ENCODE peak calls at places on chromosomes 16 and 17, in ten cellular contexts. L, S, H, N, M, D, Z, G, A and X are unnamed samples.

GRCh38 chr16:86806181-86806837 is 228.0 kb downstream of the FOXL1 start:
- DNase-seq in L (no peak), S (no peak), H (no peak), N (no peak), M (no peak), D (no peak), Z (no peak), G (no peak), A (no peak), X (no peak)

GRCh38 chr16:46732561-46732960 is 15.6 kb downstream of the MYLK3 start:
- DNase-seq in L (no peak), S (no peak), H (no peak), N (no peak), M (no peak), D (no peak), Z (no peak), G (no peak), A (no peak), X (no peak)

GRCh38 chr17:352421-353212 is at the start of gene RPH3AL:
- DNase-seq in L (peak), S (peak), H (no peak), N (no peak), M (peak), D (no peak), Z (no peak), G (peak), A (peak), X (no peak)

GRCh38 chr17:38349097-38349904 is 2.3 kb upstream of the SOCS7 start:
- DNase-seq in L (peak), S (peak), H (peak), N (peak), M (peak), D (peak), Z (peak), G (peak), A (peak), X (peak)

GRCh38 chr16:76932541-76933211 is 258.3 kb upstream of the MON1B start:
- DNase-seq in L (no peak), S (no peak), H (no peak), N (peak), M (no peak), D (no peak), Z (no peak), G (no peak), A (peak), X (no peak)

GRCh38 chr17:64149196-64149595 is 19.3 kb upstream of the ERN1 start:
- DNase-seq in L (no peak), S (no peak), H (no peak), N (no peak), M (no peak), D (no peak), Z (no peak), G (no peak), A (no peak), X (no peak)

GRCh38 chr17:39177256-39177655 is 11.3 kb upstream of the ARL5C start:
- DNase-seq in L (no peak), S (no peak), H (no peak), N (peak), M (no peak), D (peak), Z (no peak), G (peak), A (no peak), X (no peak)

GRCh38 chr17:35212668-35213067 is 18.5 kb upstream of the SLC35G3 start:
- DNase-seq in L (no peak), S (no peak), H (no peak), N (peak), M (no peak), D (no peak), Z (no peak), G (no peak), A (no peak), X (no peak)

GRCh38 chr17:74442670-74443515 is 11.0 kb downstream of the GPRC5C start:
- DNase-seq in L (no peak), S (peak), H (peak), N (no peak), M (peak), D (peak), Z (peak), G (peak), A (no peak), X (no peak)

GRCh38 chr16:12504312-12504711 is 299.4 kb downstream of the CPPED1 start:
- DNase-seq in L (no peak), S (no peak), H (no peak), N (no peak), M (no peak), D (no peak), Z (no peak), G (no peak), A (no peak), X (no peak)

GRCh38 chr17:16068323-16068722 is 68.7 kb downstream of the TTC19 start:
- DNase-seq in L (peak), S (no peak), H (no peak), N (no peak), M (no peak), D (no peak), Z (no peak), G (no peak), A (no peak), X (no peak)

GRCh38 chr17:74746922-74747321 is 1.5 kb upstream of the NHERF1 start:
- DNase-seq in L (peak), S (no peak), H (no peak), N (no peak), M (no peak), D (no peak), Z (no peak), G (peak), A (no peak), X (no peak)

GRCh38 chr16:16113076-16113475 is 110.2 kb downstream of the ABCC6 start:
- DNase-seq in L (no peak), S (no peak), H (no peak), N (no peak), M (no peak), D (no peak), Z (no peak), G (no peak), A (no peak), X (no peak)

GRCh38 chr16:84995666-84996065 is 15.7 kb downstream of the ZDHHC7 start:
- DNase-seq in L (no peak), S (no peak), H (no peak), N (no peak), M (peak), D (no peak), Z (no peak), G (no peak), A (no peak), X (no peak)

GRCh38 chr16:26735521-26735920 is 331.2 kb upstream of the C16orf82 start:
- DNase-seq in L (no peak), S (no peak), H (no peak), N (no peak), M (no peak), D (no peak), Z (no peak), G (no peak), A (no peak), X (no peak)

GRCh38 chr16:16004314-16004749 is 54.9 kb downstream of the ABCC1 start:
- DNase-seq in L (peak), S (no peak), H (no peak), N (peak), M (no peak), D (no peak), Z (no peak), G (no peak), A (peak), X (no peak)

GRCh38 chr16:56626685-56627084 is 1.1 kb downstream of the MT1E start:
- DNase-seq in L (no peak), S (no peak), H (no peak), N (no peak), M (no peak), D (no peak), Z (no peak), G (no peak), A (no peak), X (no peak)

GRCh38 chr17:77324227-77324626 is 183.5 kb downstream of the SEC14L1 start:
- DNase-seq in L (no peak), S (no peak), H (no peak), N (no peak), M (no peak), D (peak), Z (peak), G (no peak), A (no peak), X (no peak)

GRCh38 chr16:606656-607307 is 16.9 kb downstream of the RAB40C start:
- DNase-seq in L (no peak), S (no peak), H (no peak), N (no peak), M (no peak), D (no peak), Z (no peak), G (no peak), A (no peak), X (no peak)

GRCh38 chr16:27179500-27180072 is 23.7 kb upstream of the KDM8 start:
- DNase-seq in L (peak), S (peak), H (peak), N (peak), M (peak), D (peak), Z (peak), G (peak), A (peak), X (peak)

GRCh38 chr16:85221081-85221809 is 109.0 kb upstream of the CIBAR2 start:
- DNase-seq in L (no peak), S (peak), H (no peak), N (no peak), M (no peak), D (no peak), Z (no peak), G (no peak), A (no peak), X (peak)

DNA sequence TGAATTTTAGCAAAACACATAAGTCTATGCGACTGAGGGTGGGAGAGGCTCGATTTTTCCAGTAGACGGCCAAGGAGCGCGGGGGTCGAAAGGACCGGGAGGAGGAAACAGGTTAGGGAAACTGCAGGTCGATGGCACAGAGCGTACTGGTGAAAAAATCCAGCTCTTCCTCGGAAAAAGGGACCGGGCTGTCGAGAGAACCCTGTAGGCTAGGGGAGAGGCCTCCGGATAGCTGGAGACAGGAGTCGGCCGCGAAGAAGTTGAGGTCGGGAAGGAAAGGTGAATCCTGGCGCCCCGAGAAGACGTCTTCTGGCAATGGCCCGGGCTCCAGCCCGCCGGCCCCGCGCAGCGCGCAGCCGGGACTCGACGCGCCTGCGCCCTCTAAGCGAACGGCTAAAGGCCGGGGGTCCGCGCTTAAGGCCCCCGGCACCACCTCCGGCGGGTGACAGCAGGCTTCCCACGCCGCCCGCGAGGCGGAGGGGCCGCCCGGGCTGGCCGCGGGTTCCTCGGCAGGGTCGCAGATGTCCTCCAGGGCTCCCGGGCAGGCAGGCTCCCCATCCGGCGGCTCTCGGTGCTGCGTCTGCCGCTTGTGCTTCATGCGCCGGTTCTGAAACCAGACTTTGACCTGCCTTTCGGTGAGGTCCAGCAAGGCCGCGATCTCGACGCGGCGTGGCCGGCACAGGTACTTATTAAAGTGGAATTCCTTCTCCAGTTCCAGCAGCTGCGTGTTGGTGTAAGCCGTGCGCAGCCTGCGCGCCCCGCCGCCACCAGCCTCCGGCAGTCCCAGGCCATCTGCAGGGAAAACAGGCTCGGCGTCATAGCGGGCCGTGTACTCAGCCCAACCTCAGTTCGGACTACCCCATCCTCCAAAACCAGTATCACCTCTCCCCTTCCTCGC is 1.7 kb downstream of the HOXB2 start:
- DNase-seq in L (peak), S (peak), H (no peak), N (peak), M (peak), D (peak), Z (peak), G (peak), A (no peak), X (no peak)
- TF ChIP-seq CTCF in L (peak), S (peak), H (no peak), N (no peak), M (peak), D (no peak), Z (no peak), G (peak), A (no peak), X (no peak)

GRCh38 chr17:4605826-4606225 is 21.5 kb downstream of the SMTNL2 start:
- DNase-seq in L (peak), S (no peak), H (no peak), N (no peak), M (peak), D (no peak), Z (no peak), G (no peak), A (no peak), X (no peak)
- TF ChIP-seq CTCF in L (peak), S (no peak), H (no peak), N (no peak), M (no peak), D (no peak), Z (no peak), G (no peak), A (no peak), X (no peak)

DNA sequence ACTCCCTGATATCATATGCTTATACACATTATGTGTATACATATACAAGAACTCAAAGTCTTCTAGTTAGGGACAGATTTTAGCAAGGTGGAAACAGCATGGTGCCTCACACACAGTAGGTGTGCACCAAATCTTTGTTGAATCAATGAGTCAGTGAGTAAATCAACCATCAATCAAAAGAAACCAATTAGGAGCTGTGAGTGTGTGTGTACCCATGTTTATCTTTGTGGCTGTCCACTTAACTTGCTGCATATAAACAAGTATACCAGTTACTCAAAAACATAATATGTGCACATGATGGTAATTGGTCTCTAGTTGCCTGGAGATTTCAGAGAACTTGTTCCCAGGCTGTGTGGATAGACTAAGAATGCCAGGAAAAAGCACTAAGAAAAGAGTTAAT is 272.2 kb upstream of the CCL2 start:
- DNase-seq in L (no peak), S (no peak), H (no peak), N (no peak), M (no peak), D (no peak), Z (no peak), G (no peak), A (no peak), X (no peak)
- TF ChIP-seq CTCF in L (no peak), S (no peak), H (no peak), N (no peak), M (no peak), D (no peak), Z (no peak), G (no peak), A (no peak), X (no peak)

DNA sequence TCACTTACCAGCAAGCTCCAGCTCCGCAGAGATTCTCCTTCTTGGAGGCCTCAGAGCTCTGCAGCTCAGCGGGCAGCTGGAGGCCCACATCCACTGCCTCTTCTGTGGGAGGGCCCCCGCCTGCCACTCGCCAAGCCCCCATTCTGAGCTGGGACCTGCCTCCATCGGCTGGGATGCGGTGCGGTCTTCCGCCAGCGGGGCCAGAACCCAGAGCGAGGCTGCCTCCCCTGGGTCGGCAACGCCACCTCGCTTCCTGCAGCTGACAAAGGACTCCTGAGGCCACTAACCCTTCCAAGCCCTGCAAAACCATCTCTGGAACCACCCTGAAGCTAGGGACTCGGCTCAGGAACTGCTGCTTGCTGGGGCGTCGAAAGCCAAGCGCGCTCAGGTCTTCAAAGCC is 174.2 kb downstream of the ENGASE start:
- DNase-seq in L (no peak), S (no peak), H (no peak), N (no peak), M (no peak), D (no peak), Z (no peak), G (no peak), A (no peak), X (no peak)
- TF ChIP-seq CTCF in L (no peak), S (no peak), H (no peak), N (no peak), M (no peak), D (no peak), Z (no peak), G (no peak), A (no peak), X (no peak)

GRCh38 chr17:80981062-80981902 is 10.4 kb upstream of the CHMP6 start:
- DNase-seq in L (no peak), S (peak), H (no peak), N (no peak), M (peak), D (peak), Z (peak), G (peak), A (no peak), X (peak)
- TF ChIP-seq CTCF in L (peak), S (peak), H (peak), N (no peak), M (peak), D (peak), Z (peak), G (peak), A (peak), X (peak)

DNA sequence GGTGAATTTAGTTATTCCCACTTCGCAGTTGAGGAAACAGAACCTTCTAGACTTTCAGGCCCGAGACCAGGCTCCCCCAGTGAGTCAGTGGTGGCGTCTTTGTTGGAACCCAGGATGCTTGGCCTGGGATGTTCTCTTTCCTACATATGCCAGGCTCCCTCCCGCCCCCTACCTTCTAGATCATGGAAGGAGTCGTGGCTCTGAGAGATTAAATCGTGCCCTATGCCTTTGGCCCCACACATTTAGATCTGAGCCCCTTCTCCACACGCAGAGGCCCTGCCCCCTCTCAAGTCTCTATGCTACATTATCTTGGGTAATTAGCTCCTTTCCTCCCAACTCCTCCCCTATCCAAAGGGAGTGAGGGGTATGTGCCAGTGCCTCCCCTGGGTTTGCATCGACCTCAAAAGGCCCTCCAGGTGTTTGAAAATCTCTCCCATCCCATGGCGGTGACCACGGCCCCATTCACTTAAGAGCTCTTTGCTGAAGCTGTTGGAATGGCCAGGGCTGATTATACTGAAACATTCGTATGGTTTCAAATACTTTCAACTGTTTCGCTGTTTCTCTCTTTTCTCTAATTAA is 3.0 kb downstream of the NGFR start:
- DNase-seq in L (no peak), S (no peak), H (no peak), N (no peak), M (no peak), D (no peak), Z (no peak), G (peak), A (no peak), X (no peak)
- TF ChIP-seq CTCF in L (no peak), S (peak), H (no peak), N (no peak), M (no peak), D (no peak), Z (no peak), G (peak), A (no peak), X (peak)

DNA sequence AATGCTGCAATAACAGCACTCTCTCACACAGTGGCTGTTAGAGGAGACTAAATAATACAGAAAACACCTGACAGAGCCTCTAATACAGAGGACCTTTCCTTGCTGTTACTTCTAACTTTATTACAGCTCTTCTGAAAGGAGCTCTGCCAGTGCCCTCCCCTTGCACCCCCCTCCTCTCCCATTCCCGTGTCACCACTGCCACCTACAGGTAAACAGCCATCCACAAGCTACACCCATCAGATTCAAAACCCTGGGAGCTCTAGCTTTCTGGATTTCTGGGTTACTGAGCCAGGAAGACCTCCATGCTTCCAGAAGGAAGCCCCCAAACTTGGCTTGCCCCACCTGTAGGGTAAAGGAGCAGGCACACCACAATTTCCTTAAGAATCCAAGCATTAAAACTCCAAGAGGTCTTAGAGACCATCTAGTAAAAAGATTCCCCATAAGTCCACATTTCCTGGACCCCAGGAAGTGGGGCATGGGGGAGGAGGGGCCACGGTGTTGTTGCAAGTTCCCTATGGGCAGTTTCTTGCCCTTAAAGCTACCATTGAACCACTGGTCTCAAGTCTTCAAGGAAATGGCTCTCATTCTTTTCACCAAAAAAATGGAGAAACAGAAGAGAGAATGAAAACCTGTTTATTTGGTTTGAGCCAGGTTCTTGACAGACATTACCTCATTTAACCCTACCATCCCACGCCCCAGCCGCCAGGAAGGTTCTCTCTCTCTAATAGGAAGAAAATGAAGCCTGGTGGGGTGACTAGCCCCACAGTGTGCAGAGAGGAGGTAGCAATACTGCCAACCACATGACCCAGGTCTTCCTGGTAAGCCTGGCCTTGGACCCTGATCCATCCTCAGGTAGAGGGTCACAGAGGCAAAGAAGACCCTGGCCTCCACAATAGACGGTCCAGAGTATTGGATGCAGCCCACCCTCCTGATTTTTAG is 52.8 kb downstream of the TOM1L2 start:
- DNase-seq in L (peak), S (peak), H (no peak), N (peak), M (peak), D (peak), Z (peak), G (peak), A (peak), X (peak)
- TF ChIP-seq CTCF in L (peak), S (peak), H (peak), N (peak), M (peak), D (peak), Z (peak), G (peak), A (peak), X (peak)